ENCODE peak calls at places on chromosomes 4 and X, in five cellular contexts. One of them, this sample, is unnamed.

GRCh38 chrX:7062912-7063311 is 84.6 kb upstream of the STS start:
- DNase-seq in right lobe of liver: no peak
- DNase-seq in adrenal gland: no peak
- DNase-seq in IMR-90: no peak
- DNase-seq in esophagus squamous epithelium: no peak
- DNase-seq in this sample: no peak

GRCh38 chrX:150573702-150574101 is 5.3 kb downstream of the MTM1 start:
- DNase-seq in adrenal gland: no peak
- DNase-seq in IMR-90: no peak
- DNase-seq in esophagus squamous epithelium: no peak
- DNase-seq in right lobe of liver: no peak
- DNase-seq in this sample: peak

GRCh38 chr4:141636077-141636770 is at the start of gene IL15:
- DNase-seq in adrenal gland: peak
- DNase-seq in IMR-90: peak
- DNase-seq in esophagus squamous epithelium: peak
- DNase-seq in right lobe of liver: peak
- DNase-seq in this sample: peak

GRCh38 chr4:30746735-30747134 is 26.6 kb downstream of the PCDH7 start:
- DNase-seq in IMR-90: no peak
- DNase-seq in right lobe of liver: no peak
- DNase-seq in adrenal gland: no peak
- DNase-seq in esophagus squamous epithelium: no peak
- DNase-seq in this sample: no peak

GRCh38 chr4:125045311-125045710 is 269.4 kb upstream of the FAT4 start:
- DNase-seq in adrenal gland: no peak
- DNase-seq in IMR-90: no peak
- DNase-seq in right lobe of liver: no peak
- DNase-seq in esophagus squamous epithelium: no peak
- DNase-seq in this sample: no peak

GRCh38 chr4:7371122-7371941 is 63.4 kb downstream of the PSAPL1 start:
- DNase-seq in right lobe of liver: no peak
- DNase-seq in IMR-90: peak
- DNase-seq in adrenal gland: no peak
- DNase-seq in esophagus squamous epithelium: no peak
- DNase-seq in this sample: no peak

GRCh38 chr4:45648846-45649245 is 475.0 kb downstream of the GABRG1 start:
- DNase-seq in esophagus squamous epithelium: no peak
- DNase-seq in adrenal gland: no peak
- DNase-seq in IMR-90: no peak
- DNase-seq in right lobe of liver: no peak
- DNase-seq in this sample: no peak

GRCh38 chrX:20144491-20144890 is 2.9 kb upstream of the EIF1AX start:
- DNase-seq in esophagus squamous epithelium: no peak
- DNase-seq in right lobe of liver: no peak
- DNase-seq in IMR-90: peak
- DNase-seq in adrenal gland: no peak
- DNase-seq in this sample: no peak

GRCh38 chr4:81040175-81040659 is 9.7 kb downstream of the BMP3 start:
- DNase-seq in IMR-90: peak
- DNase-seq in right lobe of liver: no peak
- DNase-seq in esophagus squamous epithelium: no peak
- DNase-seq in adrenal gland: no peak
- DNase-seq in this sample: no peak

GRCh38 chr4:85459736-85460135 is 15.2 kb upstream of the ARHGAP24 start:
- DNase-seq in esophagus squamous epithelium: no peak
- DNase-seq in IMR-90: no peak
- DNase-seq in right lobe of liver: no peak
- DNase-seq in adrenal gland: no peak
- DNase-seq in this sample: peak

GRCh38 chr4:148103647-148104355 is 338.4 kb downstream of the NR3C2 start:
- DNase-seq in adrenal gland: no peak
- DNase-seq in right lobe of liver: no peak
- DNase-seq in IMR-90: peak
- DNase-seq in esophagus squamous epithelium: no peak
- DNase-seq in this sample: no peak

GRCh38 chr4:24753519-24753918 is 41.9 kb upstream of the SOD3 start:
- DNase-seq in IMR-90: peak
- DNase-seq in right lobe of liver: no peak
- DNase-seq in adrenal gland: no peak
- DNase-seq in esophagus squamous epithelium: no peak
- DNase-seq in this sample: no peak

GRCh38 chr4:38366451-38366850 is 297.5 kb upstream of the KLF3 start:
- DNase-seq in adrenal gland: peak
- DNase-seq in right lobe of liver: peak
- DNase-seq in IMR-90: no peak
- DNase-seq in esophagus squamous epithelium: no peak
- DNase-seq in this sample: no peak

GRCh38 chrX:13506574-13506973 is 62.8 kb upstream of the EGFL6 start:
- DNase-seq in right lobe of liver: no peak
- DNase-seq in IMR-90: peak
- DNase-seq in esophagus squamous epithelium: no peak
- DNase-seq in adrenal gland: peak
- DNase-seq in this sample: peak

GRCh38 chr4:19239565-19239964 is 1012.1 kb upstream of the SLIT2 start:
- DNase-seq in adrenal gland: no peak
- DNase-seq in esophagus squamous epithelium: no peak
- DNase-seq in right lobe of liver: no peak
- DNase-seq in IMR-90: peak
- DNase-seq in this sample: no peak

GRCh38 chr4:140212171-140212570 is 58.2 kb upstream of the MAML3 start:
- DNase-seq in right lobe of liver: no peak
- DNase-seq in esophagus squamous epithelium: no peak
- DNase-seq in IMR-90: no peak
- DNase-seq in adrenal gland: no peak
- DNase-seq in this sample: no peak

GRCh38 chrX:111869639-111870034 is 6.3 kb upstream of the TRPC5OS start:
- DNase-seq in right lobe of liver: no peak
- DNase-seq in esophagus squamous epithelium: no peak
- DNase-seq in adrenal gland: peak
- DNase-seq in IMR-90: peak
- DNase-seq in this sample: peak

GRCh38 chrX:125090046-125090445 is 229.6 kb upstream of the TEX13C start:
- DNase-seq in esophagus squamous epithelium: no peak
- DNase-seq in adrenal gland: no peak
- DNase-seq in IMR-90: no peak
- DNase-seq in right lobe of liver: no peak
- DNase-seq in this sample: no peak

GRCh38 chrX:102950908-102951866 is 14.1 kb downstream of the RAB40AL start:
- DNase-seq in IMR-90: peak
- DNase-seq in adrenal gland: peak
- DNase-seq in right lobe of liver: no peak
- DNase-seq in esophagus squamous epithelium: no peak
- DNase-seq in this sample: peak

GRCh38 chr4:5921578-5921977 is 28.7 kb upstream of the CRMP1 start:
- DNase-seq in right lobe of liver: no peak
- DNase-seq in esophagus squamous epithelium: no peak
- DNase-seq in IMR-90: no peak
- DNase-seq in adrenal gland: no peak
- DNase-seq in this sample: no peak

GRCh38 chr4:88033309-88033708 is 25.9 kb downstream of the PKD2 start:
- DNase-seq in right lobe of liver: no peak
- DNase-seq in esophagus squamous epithelium: no peak
- DNase-seq in adrenal gland: peak
- DNase-seq in IMR-90: peak
- DNase-seq in this sample: peak

GRCh38 chr4:15765910-15766703 is 12.0 kb upstream of the CD38 start:
- DNase-seq in adrenal gland: no peak
- DNase-seq in esophagus squamous epithelium: no peak
- DNase-seq in right lobe of liver: no peak
- DNase-seq in IMR-90: no peak
- DNase-seq in this sample: peak

GRCh38 chrX:121169099-121170035 is 122.0 kb downstream of the GLUD2 start:
- DNase-seq in right lobe of liver: no peak
- DNase-seq in esophagus squamous epithelium: no peak
- DNase-seq in IMR-90: no peak
- DNase-seq in adrenal gland: no peak
- DNase-seq in this sample: no peak

GRCh38 chr4:17063870-17064269 is 165.4 kb upstream of the LDB2 start:
- DNase-seq in adrenal gland: no peak
- DNase-seq in IMR-90: peak
- DNase-seq in esophagus squamous epithelium: no peak
- DNase-seq in right lobe of liver: no peak
- DNase-seq in this sample: no peak

GRCh38 chrX:153761863-153762262 is 2.2 kb upstream of the PLXNB3 start:
- DNase-seq in IMR-90: no peak
- DNase-seq in adrenal gland: no peak
- DNase-seq in esophagus squamous epithelium: no peak
- DNase-seq in right lobe of liver: no peak
- DNase-seq in this sample: no peak

GRCh38 chr4:111689214-111689613 is 456.0 kb upstream of the FAM241A start:
- DNase-seq in IMR-90: peak
- DNase-seq in esophagus squamous epithelium: no peak
- DNase-seq in right lobe of liver: no peak
- DNase-seq in adrenal gland: peak
- DNase-seq in this sample: no peak

GRCh38 chr4:87949961-87950360 is 25.6 kb upstream of the SPP1 start:
- DNase-seq in IMR-90: peak
- DNase-seq in adrenal gland: peak
- DNase-seq in right lobe of liver: no peak
- DNase-seq in esophagus squamous epithelium: no peak
- DNase-seq in this sample: no peak

GRCh38 chr4:55396305-55397023 is 707 bp downstream of the TMEM165 start:
- DNase-seq in IMR-90: peak
- DNase-seq in esophagus squamous epithelium: no peak
- DNase-seq in right lobe of liver: peak
- DNase-seq in adrenal gland: peak
- DNase-seq in this sample: peak

GRCh38 chr4:181258569-181258968 is 984.6 kb upstream of the TENM3 start:
- DNase-seq in adrenal gland: no peak
- DNase-seq in right lobe of liver: no peak
- DNase-seq in IMR-90: no peak
- DNase-seq in esophagus squamous epithelium: no peak
- DNase-seq in this sample: no peak

GRCh38 chr4:152024881-152025280 is 264.1 kb upstream of the GATB start:
- DNase-seq in adrenal gland: no peak
- DNase-seq in right lobe of liver: no peak
- DNase-seq in esophagus squamous epithelium: no peak
- DNase-seq in IMR-90: no peak
- DNase-seq in this sample: no peak
- TF ChIP-seq POLR2A in adrenal gland: no peak
- TF ChIP-seq POLR2A in right lobe of liver: no peak
- TF ChIP-seq POLR2A in esophagus squamous epithelium: no peak
- TF ChIP-seq POLR2A in IMR-90: no peak
- TF ChIP-seq POLR2A in this sample: no peak

GRCh38 chr4:128921954-128922353 is 112.5 kb downstream of the JADE1 start:
- DNase-seq in esophagus squamous epithelium: no peak
- DNase-seq in right lobe of liver: no peak
- DNase-seq in adrenal gland: no peak
- DNase-seq in IMR-90: no peak
- DNase-seq in this sample: no peak

GRCh38 chr4:128913228-128913627 is 103.7 kb downstream of the JADE1 start:
- DNase-seq in IMR-90: no peak
- DNase-seq in right lobe of liver: no peak
- DNase-seq in esophagus squamous epithelium: no peak
- DNase-seq in adrenal gland: no peak
- DNase-seq in this sample: no peak

GRCh38 chr4:128917781-128918180 is 108.3 kb downstream of the JADE1 start:
- DNase-seq in IMR-90: no peak
- DNase-seq in esophagus squamous epithelium: no peak
- DNase-seq in right lobe of liver: no peak
- DNase-seq in adrenal gland: no peak
- DNase-seq in this sample: no peak

GRCh38 chr4:128915544-128915943 is 106.0 kb downstream of the JADE1 start:
- DNase-seq in adrenal gland: no peak
- DNase-seq in right lobe of liver: no peak
- DNase-seq in esophagus squamous epithelium: no peak
- DNase-seq in IMR-90: no peak
- DNase-seq in this sample: no peak

DNA sequence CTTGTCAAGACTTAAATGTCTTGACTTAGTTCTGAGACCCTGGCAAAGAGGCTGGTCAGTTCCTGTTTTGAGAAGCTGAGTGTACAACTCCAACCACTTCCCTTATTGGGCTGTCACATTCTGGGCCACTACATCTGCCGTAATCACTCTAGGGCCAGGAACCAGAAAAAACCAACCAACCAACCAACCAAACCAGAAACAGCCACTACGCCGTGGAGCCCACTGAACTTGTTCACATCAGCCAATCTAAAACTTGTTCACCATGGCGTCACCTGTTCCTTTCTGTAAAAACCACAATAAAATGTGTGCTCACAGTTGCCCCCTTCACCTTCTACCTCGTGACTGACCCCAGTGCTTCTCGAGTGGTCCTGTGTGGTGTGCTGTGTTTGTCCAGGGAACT is 107.3 kb downstream of the JADE1 start:
- DNase-seq in right lobe of liver: no peak
- DNase-seq in adrenal gland: peak
- DNase-seq in esophagus squamous epithelium: no peak
- DNase-seq in IMR-90: no peak
- DNase-seq in this sample: peak
- TF ChIP-seq POLR2A in right lobe of liver: no peak
- TF ChIP-seq POLR2A in adrenal gland: no peak
- TF ChIP-seq POLR2A in esophagus squamous epithelium: no peak
- TF ChIP-seq POLR2A in IMR-90: no peak
- TF ChIP-seq POLR2A in this sample: no peak

GRCh38 chr4:2510351-2511259 is 25.8 kb upstream of the FAM193A start:
- DNase-seq in esophagus squamous epithelium: no peak
- DNase-seq in adrenal gland: no peak
- DNase-seq in right lobe of liver: no peak
- DNase-seq in IMR-90: no peak
- DNase-seq in this sample: no peak
- TF ChIP-seq POLR2A in esophagus squamous epithelium: no peak
- TF ChIP-seq POLR2A in adrenal gland: no peak
- TF ChIP-seq POLR2A in right lobe of liver: no peak
- TF ChIP-seq POLR2A in IMR-90: no peak
- TF ChIP-seq POLR2A in this sample: no peak

DNA sequence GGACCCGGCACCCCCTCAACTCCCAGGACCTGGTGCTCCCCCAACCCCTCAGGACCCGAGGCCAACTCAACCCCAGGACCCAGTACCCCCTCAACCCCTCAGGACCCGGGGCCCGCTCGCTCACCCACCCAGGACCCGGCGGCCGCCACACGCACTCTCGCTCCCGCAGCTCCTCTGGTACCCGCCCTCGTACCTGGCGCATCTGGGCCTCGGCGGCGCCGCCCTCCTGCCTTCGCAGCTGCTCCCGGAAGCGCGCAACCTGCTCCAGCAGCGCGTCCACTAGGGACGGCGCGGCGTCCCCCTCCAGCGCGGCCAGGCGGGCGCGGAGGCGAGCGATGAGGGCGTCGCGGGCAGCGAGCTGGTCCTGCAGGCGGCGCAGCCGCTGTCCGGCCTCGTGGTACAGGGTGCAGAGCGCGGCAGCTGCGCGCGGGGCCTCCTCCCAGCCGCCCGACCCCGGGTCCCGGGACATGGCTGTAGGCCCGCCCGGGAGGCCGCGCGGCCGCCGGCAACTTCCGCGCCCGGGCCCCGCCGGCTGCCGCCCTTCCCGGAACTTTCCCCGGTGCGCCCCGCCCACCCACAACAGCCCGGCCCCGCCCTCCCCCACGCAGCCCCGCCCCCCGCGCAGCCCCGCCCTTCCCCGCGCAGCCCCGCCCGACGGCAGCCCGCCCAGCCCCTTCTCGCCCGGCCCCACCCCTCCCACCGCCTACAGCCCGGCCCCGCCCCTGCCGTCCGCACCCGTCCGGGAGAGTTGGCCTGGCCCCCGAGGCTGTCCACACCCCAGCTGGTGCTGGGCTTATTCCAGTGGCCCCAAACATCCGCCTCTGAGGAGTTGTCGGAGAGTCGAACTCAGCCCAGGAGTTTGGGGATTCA is at the start of gene TNIP2:
- DNase-seq in adrenal gland: peak
- DNase-seq in IMR-90: peak
- DNase-seq in esophagus squamous epithelium: peak
- DNase-seq in right lobe of liver: peak
- DNase-seq in this sample: peak
- TF ChIP-seq POLR2A in adrenal gland: peak
- TF ChIP-seq POLR2A in IMR-90: peak
- TF ChIP-seq POLR2A in esophagus squamous epithelium: peak
- TF ChIP-seq POLR2A in right lobe of liver: peak
- TF ChIP-seq POLR2A in this sample: peak